ENCODE peak calls at places on chromosomes 5 and 9, in five cellular contexts. One of them, this sample, is unnamed.

GRCh38 chr5:52481216-52481615 is 306.5 kb upstream of the ITGA1 start:
- DNase-seq in GM12891: no peak
- DNase-seq in A549: no peak
- DNase-seq in Peyer's patch: no peak
- DNase-seq in heart left ventricle: no peak
- DNase-seq in this sample: no peak

GRCh38 chr5:128645582-128645981 is 107.5 kb upstream of the FBN2 start:
- DNase-seq in GM12891: no peak
- DNase-seq in A549: no peak
- DNase-seq in Peyer's patch: no peak
- DNase-seq in heart left ventricle: no peak
- DNase-seq in this sample: no peak

GRCh38 chr9:86093788-86094555 is 5.4 kb downstream of the GOLM1 start:
- DNase-seq in GM12891: no peak
- DNase-seq in A549: peak; percentile 98
- DNase-seq in Peyer's patch: peak; percentile 80
- DNase-seq in heart left ventricle: no peak
- DNase-seq in this sample: peak; percentile 76

GRCh38 chr9:137387034-137387890 is 35.7 kb downstream of the EXD3 start:
- DNase-seq in GM12891: no peak
- DNase-seq in A549: no peak
- DNase-seq in Peyer's patch: no peak
- DNase-seq in heart left ventricle: no peak
- DNase-seq in this sample: no peak

GRCh38 chr9:89896806-89897340 is 292.1 kb downstream of the GADD45G start:
- DNase-seq in GM12891: no peak
- DNase-seq in A549: no peak
- DNase-seq in Peyer's patch: no peak
- DNase-seq in heart left ventricle: no peak
- DNase-seq in this sample: no peak

GRCh38 chr5:2797160-2797559 is 45.7 kb upstream of the IRX2 start:
- DNase-seq in GM12891: no peak
- DNase-seq in A549: no peak
- DNase-seq in Peyer's patch: no peak
- DNase-seq in heart left ventricle: no peak
- DNase-seq in this sample: no peak

GRCh38 chr5:76818844-76819831 is at the start of gene F2RL1:
- DNase-seq in GM12891: peak; percentile 42
- DNase-seq in A549: peak; percentile 91
- DNase-seq in Peyer's patch: peak; percentile 96
- DNase-seq in heart left ventricle: peak; percentile 78
- DNase-seq in this sample: peak; percentile 92

GRCh38 chr5:134554319-134555222 is 29.1 kb downstream of the JADE2 start:
- DNase-seq in GM12891: no peak
- DNase-seq in A549: peak; percentile 96
- DNase-seq in Peyer's patch: no peak
- DNase-seq in heart left ventricle: peak; percentile 78
- DNase-seq in this sample: peak; percentile 40

GRCh38 chr5:66585291-66585690 is 10.9 kb upstream of the MAST4 start:
- DNase-seq in GM12891: no peak
- DNase-seq in A549: no peak
- DNase-seq in Peyer's patch: no peak
- DNase-seq in heart left ventricle: no peak
- DNase-seq in this sample: no peak

GRCh38 chr9:117768740-117769400 is 64.7 kb downstream of the TLR4 start:
- DNase-seq in GM12891: no peak
- DNase-seq in A549: no peak
- DNase-seq in Peyer's patch: no peak
- DNase-seq in heart left ventricle: no peak
- DNase-seq in this sample: no peak

GRCh38 chr9:134032456-134033222 is 7.4 kb downstream of the BRD3OS start:
- DNase-seq in GM12891: no peak
- DNase-seq in A549: no peak
- DNase-seq in Peyer's patch: no peak
- DNase-seq in heart left ventricle: no peak
- DNase-seq in this sample: no peak

GRCh38 chr9:98140503-98140902 is 21.5 kb upstream of the TRIM14 start:
- DNase-seq in GM12891: no peak
- DNase-seq in A549: no peak
- DNase-seq in Peyer's patch: no peak
- DNase-seq in heart left ventricle: no peak
- DNase-seq in this sample: no peak

GRCh38 chr5:136629125-136629790 is 263.9 kb upstream of the TRPC7 start:
- DNase-seq in GM12891: no peak
- DNase-seq in A549: no peak
- DNase-seq in Peyer's patch: no peak
- DNase-seq in heart left ventricle: no peak
- DNase-seq in this sample: no peak

GRCh38 chr5:150619359-150620230 is 20.9 kb upstream of the SYNPO start:
- DNase-seq in GM12891: no peak
- DNase-seq in A549: no peak
- DNase-seq in Peyer's patch: no peak
- DNase-seq in heart left ventricle: peak; percentile 81
- DNase-seq in this sample: peak; percentile 57

GRCh38 chr9:38107811-38108304 is 38.8 kb upstream of the SHB start:
- DNase-seq in GM12891: no peak
- DNase-seq in A549: no peak
- DNase-seq in Peyer's patch: no peak
- DNase-seq in heart left ventricle: no peak
- DNase-seq in this sample: no peak

GRCh38 chr5:136458481-136458880 is 93.1 kb upstream of the TRPC7 start:
- DNase-seq in GM12891: no peak
- DNase-seq in A549: no peak
- DNase-seq in Peyer's patch: no peak
- DNase-seq in heart left ventricle: no peak
- DNase-seq in this sample: peak; percentile 61

GRCh38 chr5:146451411-146451810 is 4.3 kb downstream of the TCERG1 start:
- DNase-seq in GM12891: no peak
- DNase-seq in A549: no peak
- DNase-seq in Peyer's patch: no peak
- DNase-seq in heart left ventricle: no peak
- DNase-seq in this sample: no peak

GRCh38 chr5:146448783-146449519 is 1.8 kb downstream of the TCERG1 start:
- DNase-seq in GM12891: no peak
- DNase-seq in A549: no peak
- DNase-seq in Peyer's patch: no peak
- DNase-seq in heart left ventricle: no peak
- DNase-seq in this sample: no peak

GRCh38 chr5:146441896-146442295 is 5.2 kb upstream of the TCERG1 start:
- DNase-seq in GM12891: no peak
- DNase-seq in A549: no peak
- DNase-seq in Peyer's patch: no peak
- DNase-seq in heart left ventricle: no peak
- DNase-seq in this sample: no peak

GRCh38 chr5:146447734-146448380 is 724 bp downstream of the TCERG1 start:
- DNase-seq in GM12891: no peak
- DNase-seq in A549: peak; percentile 33
- DNase-seq in Peyer's patch: no peak
- DNase-seq in heart left ventricle: no peak
- DNase-seq in this sample: peak; percentile 23

GRCh38 chr5:146446861-146447733 is at the start of gene TCERG1:
- DNase-seq in GM12891: peak; percentile 62
- DNase-seq in A549: peak; percentile 100
- DNase-seq in Peyer's patch: peak; percentile 99
- DNase-seq in heart left ventricle: peak; percentile 99
- DNase-seq in this sample: peak; percentile 99
- TF ChIP-seq POLR2A in GM12891: peak; percentile 80
- TF ChIP-seq POLR2A in A549: peak; percentile 44
- TF ChIP-seq POLR2A in Peyer's patch: peak; percentile 33
- TF ChIP-seq POLR2A in heart left ventricle: no peak
- TF ChIP-seq POLR2A in this sample: peak; percentile 73

GRCh38 chr9:110246214-110246613 is 10.1 kb downstream of the TXN start:
- DNase-seq in GM12891: no peak
- DNase-seq in A549: no peak
- DNase-seq in Peyer's patch: no peak
- DNase-seq in heart left ventricle: no peak
- DNase-seq in this sample: no peak

GRCh38 chr9:110244616-110245015 is 11.7 kb downstream of the TXN start:
- DNase-seq in GM12891: no peak
- DNase-seq in A549: no peak
- DNase-seq in Peyer's patch: no peak
- DNase-seq in heart left ventricle: no peak
- DNase-seq in this sample: no peak

GRCh38 chr9:110240198-110240597 is 16.1 kb downstream of the TXN start:
- DNase-seq in GM12891: no peak
- DNase-seq in A549: no peak
- DNase-seq in Peyer's patch: no peak
- DNase-seq in heart left ventricle: no peak
- DNase-seq in this sample: no peak

GRCh38 chr9:110241491-110242321 is 14.6 kb downstream of the TXN start:
- DNase-seq in GM12891: no peak
- DNase-seq in A549: peak; percentile 36
- DNase-seq in Peyer's patch: no peak
- DNase-seq in heart left ventricle: no peak
- DNase-seq in this sample: no peak
- TF ChIP-seq POLR2A in GM12891: peak; percentile 64
- TF ChIP-seq POLR2A in A549: no peak
- TF ChIP-seq POLR2A in Peyer's patch: no peak
- TF ChIP-seq POLR2A in heart left ventricle: no peak
- TF ChIP-seq POLR2A in this sample: no peak

GRCh38 chr9:129500166-129500862 is 120.6 kb downstream of the C9orf50 start:
- DNase-seq in GM12891: no peak
- DNase-seq in A549: peak; percentile 49
- DNase-seq in Peyer's patch: no peak
- DNase-seq in heart left ventricle: no peak
- DNase-seq in this sample: peak; percentile 16

GRCh38 chr9:129498451-129499376 is 122.2 kb downstream of the C9orf50 start:
- DNase-seq in GM12891: no peak
- DNase-seq in A549: no peak
- DNase-seq in Peyer's patch: no peak
- DNase-seq in heart left ventricle: peak; percentile 50
- DNase-seq in this sample: no peak

GRCh38 chr9:129500863-129501770 is 119.8 kb downstream of the C9orf50 start:
- DNase-seq in GM12891: no peak
- DNase-seq in A549: no peak
- DNase-seq in Peyer's patch: no peak
- DNase-seq in heart left ventricle: no peak
- DNase-seq in this sample: no peak

GRCh38 chr9:129504404-129504803 is 116.5 kb downstream of the C9orf50 start:
- DNase-seq in GM12891: no peak
- DNase-seq in A549: no peak
- DNase-seq in Peyer's patch: no peak
- DNase-seq in heart left ventricle: peak; percentile 29
- DNase-seq in this sample: no peak

DNA sequence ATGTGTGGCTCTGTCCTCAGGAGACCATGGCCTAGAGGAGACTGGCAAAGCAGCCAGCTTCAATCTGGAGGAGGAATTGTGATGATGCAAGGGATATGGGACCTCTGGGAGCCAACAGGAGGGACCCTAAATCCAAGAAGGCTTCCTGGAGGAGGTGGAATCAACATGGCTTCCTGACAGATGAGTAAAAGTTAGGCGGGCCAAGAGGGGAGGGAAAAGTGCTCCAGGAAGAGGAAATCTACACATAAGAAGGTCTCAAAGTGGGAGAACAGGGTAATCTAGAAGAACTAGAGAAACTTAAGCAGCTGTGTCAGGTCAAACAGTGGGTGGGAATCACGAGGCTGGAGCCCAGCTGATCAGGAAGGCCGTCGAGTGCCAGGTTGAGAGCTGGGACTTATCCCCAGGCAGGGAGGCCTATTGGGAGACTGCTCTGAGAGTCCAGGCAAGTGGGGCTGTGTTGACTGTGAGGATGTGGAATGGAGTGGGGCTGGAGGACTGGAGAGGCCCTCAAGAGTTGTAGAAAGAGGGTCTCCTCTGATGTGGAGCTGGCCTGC is 119.1 kb downstream of the C9orf50 start:
- DNase-seq in GM12891: no peak
- DNase-seq in A549: no peak
- DNase-seq in Peyer's patch: no peak
- DNase-seq in heart left ventricle: peak; percentile 55
- DNase-seq in this sample: peak; percentile 82
- TF ChIP-seq POLR2A in GM12891: no peak
- TF ChIP-seq POLR2A in A549: no peak
- TF ChIP-seq POLR2A in Peyer's patch: no peak
- TF ChIP-seq POLR2A in heart left ventricle: no peak
- TF ChIP-seq POLR2A in this sample: no peak

GRCh38 chr5:143206194-143207053 is 197.1 kb downstream of the NR3C1 start:
- DNase-seq in GM12891: no peak
- DNase-seq in A549: no peak
- DNase-seq in Peyer's patch: no peak
- DNase-seq in heart left ventricle: no peak
- DNase-seq in this sample: no peak
- TF ChIP-seq POLR2A in GM12891: no peak
- TF ChIP-seq POLR2A in A549: no peak
- TF ChIP-seq POLR2A in Peyer's patch: no peak
- TF ChIP-seq POLR2A in heart left ventricle: no peak
- TF ChIP-seq POLR2A in this sample: no peak

GRCh38 chr9:35102769-35103659 is at the start of gene STOML2:
- DNase-seq in GM12891: peak; percentile 96
- DNase-seq in A549: peak; percentile 97
- DNase-seq in Peyer's patch: peak; percentile 92
- DNase-seq in heart left ventricle: peak; percentile 95
- DNase-seq in this sample: peak; percentile 94
- TF ChIP-seq POLR2A in GM12891: peak; percentile 86
- TF ChIP-seq POLR2A in A549: peak; percentile 66
- TF ChIP-seq POLR2A in Peyer's patch: peak; percentile 57
- TF ChIP-seq POLR2A in heart left ventricle: no peak
- TF ChIP-seq POLR2A in this sample: peak; percentile 81